ENCODE peak calls at places on chromosomes 7 and 10, in five cellular contexts. W is spleen, Z is heart left ventricle, H is cardiac muscle cell, D is gastrocnemius medialis. M is an unnamed sample.

GRCh38 chr10:126663880-126664279 is 6.6 kb downstream of the C10orf90 start:
- DNase-seq in Z (peak), D (no peak), W (no peak), H (no peak), M (no peak)

GRCh38 chr7:47345754-47346377 is 236.0 kb downstream of the TNS3 start:
- DNase-seq in D (no peak), W (peak), Z (no peak), H (no peak), M (peak)

GRCh38 chr7:11272352-11272751 is 298.7 kb downstream of the PHF14 start:
- DNase-seq in D (no peak), H (no peak), W (no peak), Z (no peak), M (no peak)

GRCh38 chr10:52213511-52213831 is 100.6 kb upstream of the DKK1 start:
- DNase-seq in Z (no peak), W (no peak), D (peak), H (peak), M (no peak)

GRCh38 chr10:21194510-21194993 is 297.4 kb upstream of the NEBL start:
- DNase-seq in Z (peak), W (no peak), D (no peak), H (no peak), M (no peak)

GRCh38 chr7:89182116-89182515 is 386.6 kb upstream of the TEX47 start:
- DNase-seq in Z (no peak), W (no peak), H (no peak), D (no peak), M (no peak)

GRCh38 chr7:140904081-140904480 is 20.6 kb downstream of the BRAF start:
- DNase-seq in W (no peak), H (no peak), Z (no peak), D (no peak), M (no peak)

GRCh38 chr10:116868722-116869121 is 19.4 kb downstream of the ENO4 start:
- DNase-seq in D (no peak), W (no peak), H (no peak), Z (no peak), M (no peak)

GRCh38 chr7:143303733-143304132 is 12.2 kb upstream of the CLCN1 start:
- DNase-seq in W (no peak), H (no peak), D (no peak), Z (no peak), M (no peak)

GRCh38 chr10:4073912-4074311 is 288.9 kb upstream of the KLF6 start:
- DNase-seq in W (no peak), H (no peak), D (no peak), Z (peak), M (no peak)

GRCh38 chr7:1475991-1476390 is 16.7 kb upstream of the MICALL2 start:
- DNase-seq in Z (no peak), W (no peak), D (no peak), H (no peak), M (no peak)

GRCh38 chr10:60967854-60968484 is 24.0 kb upstream of the RHOBTB1 start:
- DNase-seq in Z (no peak), W (no peak), D (no peak), H (no peak), M (no peak)

GRCh38 chr10:42650374-42650773 is 12.0 kb upstream of the ZNF33B start:
- DNase-seq in Z (no peak), H (no peak), W (no peak), D (no peak), M (no peak)

GRCh38 chr10:92068900-92069299 is 145.3 kb downstream of the BTAF1 start:
- DNase-seq in H (no peak), D (no peak), W (no peak), Z (no peak), M (no peak)

GRCh38 chr7:43431020-43431595 is 151.8 kb upstream of the STK17A start:
- DNase-seq in W (no peak), Z (no peak), H (peak), D (no peak), M (no peak)

GRCh38 chr7:22672892-22673637 is 53.9 kb upstream of the IL6 start:
- DNase-seq in Z (no peak), H (no peak), W (no peak), D (no peak), M (no peak)

GRCh38 chr10:89391882-89392756 is at the start of gene IFIT1:
- DNase-seq in D (peak), Z (peak), H (peak), W (no peak), M (no peak)

GRCh38 chr7:151459726-151460473 is 20.0 kb upstream of the CRYGN start:
- DNase-seq in H (peak), D (peak), W (no peak), Z (peak), M (no peak)

GRCh38 chr7:90613088-90613498 is 17.0 kb downstream of the CDK14 start:
- DNase-seq in Z (no peak), W (no peak), D (no peak), H (no peak), M (no peak)

GRCh38 chr10:22849077-22849810 is 78.6 kb upstream of the ARMC3 start:
- DNase-seq in H (no peak), Z (peak), D (peak), W (peak), M (no peak)

GRCh38 chr10:100746413-100746931 is 1.1 kb downstream of the PAX2 start:
- DNase-seq in D (no peak), Z (no peak), H (no peak), W (no peak), M (no peak)

GRCh38 chr7:23655433-23655832 is 24.6 kb upstream of the FAM221A start:
- DNase-seq in W (no peak), D (no peak), Z (no peak), H (no peak), M (no peak)

GRCh38 chr10:51048792-51049191 is 25.5 kb upstream of the PRKG1 start:
- DNase-seq in D (no peak), Z (no peak), W (no peak), H (no peak), M (no peak)

GRCh38 chr7:2860627-2861133 is 16.6 kb upstream of the GNA12 start:
- DNase-seq in W (no peak), D (peak), H (no peak), Z (no peak), M (no peak)

GRCh38 chr7:157411580-157411979 is 74.8 kb downstream of the DNAJB6 start:
- DNase-seq in H (no peak), Z (peak), D (no peak), W (peak), M (peak)

GRCh38 chr10:124165311-124165710 is 71.9 kb upstream of the CHST15 start:
- DNase-seq in W (no peak), D (no peak), Z (no peak), H (no peak), M (no peak)

GRCh38 chr10:6659451-6659850 is 79.4 kb upstream of the PRKCQ start:
- DNase-seq in H (no peak), D (no peak), Z (no peak), W (no peak), M (no peak)

GRCh38 chr10:22669163-22669711 is 45.1 kb downstream of the PIP4K2A start:
- DNase-seq in D (no peak), H (no peak), W (no peak), Z (no peak), M (no peak)

GRCh38 chr7:55055479-55055878 is 36.7 kb downstream of the EGFR start:
- DNase-seq in D (no peak), H (no peak), W (no peak), Z (no peak), M (no peak)

GRCh38 chr10:63940277-63940972 is 419.2 kb downstream of the REEP3 start:
- DNase-seq in W (no peak), Z (no peak), H (no peak), D (no peak), M (no peak)

GRCh38 chr10:63929826-63930467 is 408.7 kb downstream of the REEP3 start:
- DNase-seq in W (no peak), D (no peak), H (no peak), Z (no peak), M (no peak)

GRCh38 chr10:63930584-63930983 is 409.4 kb downstream of the REEP3 start:
- DNase-seq in H (no peak), W (no peak), D (no peak), Z (no peak), M (no peak)

DNA sequence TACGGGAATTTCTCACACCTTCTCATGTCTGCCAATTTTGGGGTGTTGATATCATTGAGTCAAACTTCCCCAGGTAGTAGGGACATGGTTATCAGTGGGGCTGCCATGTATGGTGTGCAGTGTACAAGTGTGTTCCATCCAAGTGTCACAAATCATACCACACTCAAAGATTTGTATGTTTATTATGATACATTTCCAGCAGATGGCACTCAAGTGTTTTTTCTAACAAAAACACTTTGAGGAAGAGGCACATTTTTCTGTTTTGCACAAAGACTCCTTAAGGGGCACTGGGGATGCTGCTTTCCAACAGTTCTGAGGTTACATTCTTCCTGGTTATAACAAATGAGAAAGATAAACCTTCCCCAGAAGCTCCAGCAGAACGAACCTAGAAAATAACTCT is 414.5 kb downstream of the REEP3 start:
- DNase-seq in H (no peak), D (no peak), Z (no peak), W (no peak), M (no peak)
- TF ChIP-seq CTCF in H (peak), D (no peak), Z (no peak), W (no peak), M (peak)

DNA sequence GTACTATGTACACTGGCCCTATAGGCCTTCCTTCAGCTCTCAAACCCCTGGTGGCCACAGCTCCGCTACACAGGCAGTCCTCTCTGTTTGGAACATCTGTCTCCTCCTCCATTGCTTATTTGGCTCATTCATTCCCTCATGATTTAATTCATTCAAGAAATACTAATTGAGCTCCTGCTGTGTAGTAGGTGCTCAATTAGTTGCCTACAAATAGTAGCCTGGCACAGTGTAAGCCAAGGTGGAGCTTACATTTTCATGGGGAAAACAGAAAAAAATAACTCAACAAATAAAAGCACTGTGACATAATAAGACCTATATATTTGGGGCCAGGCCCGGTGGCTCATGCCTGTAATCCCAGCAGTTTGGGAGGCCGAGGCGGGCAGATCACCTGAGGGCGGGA is 3.4 kb upstream of the FIS1 start:
- DNase-seq in H (no peak), W (no peak), Z (no peak), D (no peak), M (no peak)
- TF ChIP-seq CTCF in H (no peak), W (no peak), Z (no peak), D (no peak), M (no peak)

GRCh38 chr10:5583525-5584175 is 58.9 kb downstream of the CALML3 start:
- DNase-seq in W (peak), H (peak), D (no peak), Z (peak), M (peak)

GRCh38 chr10:5584895-5585516 is 60.2 kb downstream of the CALML3 start:
- DNase-seq in W (peak), D (no peak), Z (no peak), H (no peak), M (peak)

GRCh38 chr10:5585517-5586222 is 60.9 kb downstream of the CALML3 start:
- DNase-seq in H (peak), Z (no peak), W (peak), D (no peak), M (no peak)

GRCh38 chr10:5581670-5582566 is 57.2 kb downstream of the CALML3 start:
- DNase-seq in H (no peak), D (no peak), W (peak), Z (no peak), M (peak)

GRCh38 chr10:5582736-5583135 is 58.0 kb downstream of the CALML3 start:
- DNase-seq in H (no peak), W (peak), Z (no peak), D (no peak), M (peak)
- TF ChIP-seq CTCF in H (peak), W (no peak), Z (no peak), D (no peak), M (peak)

DNA sequence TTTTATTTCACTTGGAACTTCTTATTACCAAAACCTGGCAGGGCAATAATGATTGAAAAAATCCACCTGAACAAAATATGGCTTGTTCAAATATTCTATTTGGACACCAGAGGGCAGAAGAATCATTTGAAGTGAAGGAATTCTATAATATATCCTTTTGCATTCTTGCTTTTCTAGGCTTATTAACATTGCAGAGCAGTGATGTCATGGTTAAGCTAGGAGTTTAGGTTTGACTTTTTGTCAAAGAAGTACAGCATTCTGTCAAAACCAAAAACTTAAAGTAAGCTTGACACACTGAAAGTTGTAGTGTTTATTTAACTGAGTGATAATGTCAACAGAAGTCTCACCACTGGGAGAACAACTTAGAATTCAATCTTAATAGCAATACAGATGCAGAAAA is 156.0 kb downstream of the SEMA3D start:
- DNase-seq in Z (no peak), W (no peak), D (no peak), H (peak), M (no peak)
- TF ChIP-seq CTCF in Z (peak), W (peak), D (no peak), H (peak), M (peak)

DNA sequence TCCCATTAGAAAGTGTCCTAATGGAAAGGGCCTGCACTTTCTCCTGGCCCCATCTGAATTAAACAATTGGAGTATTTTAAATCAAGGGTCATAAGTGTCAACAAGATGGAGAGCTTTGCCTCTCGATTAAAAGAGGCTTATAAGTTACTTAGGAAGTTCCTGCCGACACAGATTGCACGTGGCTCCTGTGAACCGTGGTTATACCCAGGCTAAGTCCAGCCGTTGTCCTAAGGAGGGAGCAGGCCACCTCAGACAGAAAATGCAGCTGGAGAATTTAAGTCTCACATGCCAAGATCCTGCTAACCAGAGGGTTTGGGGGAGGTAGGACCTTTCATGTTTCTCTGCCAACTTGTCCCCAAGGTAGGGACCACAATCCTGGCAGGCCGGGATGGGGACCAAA is 626.5 kb upstream of the GALNT17 start:
- DNase-seq in Z (no peak), W (no peak), D (no peak), H (no peak), M (no peak)
- TF ChIP-seq CTCF in Z (no peak), W (no peak), D (no peak), H (no peak), M (no peak)

GRCh38 chr10:96512524-96512991 is 1.2 kb downstream of the TLL2 start:
- DNase-seq in D (no peak), W (no peak), H (peak), Z (peak), M (no peak)

GRCh38 chr10:96509017-96509641 is 4.6 kb downstream of the TLL2 start:
- DNase-seq in W (no peak), D (no peak), H (no peak), Z (no peak), M (no peak)

GRCh38 chr10:96513686-96514551 is at the start of gene TLL2:
- DNase-seq in H (peak), W (peak), Z (peak), D (peak), M (no peak)

GRCh38 chr10:96512997-96513685 is 585 bp downstream of the TLL2 start:
- DNase-seq in Z (peak), H (peak), D (no peak), W (no peak), M (no peak)

DNA sequence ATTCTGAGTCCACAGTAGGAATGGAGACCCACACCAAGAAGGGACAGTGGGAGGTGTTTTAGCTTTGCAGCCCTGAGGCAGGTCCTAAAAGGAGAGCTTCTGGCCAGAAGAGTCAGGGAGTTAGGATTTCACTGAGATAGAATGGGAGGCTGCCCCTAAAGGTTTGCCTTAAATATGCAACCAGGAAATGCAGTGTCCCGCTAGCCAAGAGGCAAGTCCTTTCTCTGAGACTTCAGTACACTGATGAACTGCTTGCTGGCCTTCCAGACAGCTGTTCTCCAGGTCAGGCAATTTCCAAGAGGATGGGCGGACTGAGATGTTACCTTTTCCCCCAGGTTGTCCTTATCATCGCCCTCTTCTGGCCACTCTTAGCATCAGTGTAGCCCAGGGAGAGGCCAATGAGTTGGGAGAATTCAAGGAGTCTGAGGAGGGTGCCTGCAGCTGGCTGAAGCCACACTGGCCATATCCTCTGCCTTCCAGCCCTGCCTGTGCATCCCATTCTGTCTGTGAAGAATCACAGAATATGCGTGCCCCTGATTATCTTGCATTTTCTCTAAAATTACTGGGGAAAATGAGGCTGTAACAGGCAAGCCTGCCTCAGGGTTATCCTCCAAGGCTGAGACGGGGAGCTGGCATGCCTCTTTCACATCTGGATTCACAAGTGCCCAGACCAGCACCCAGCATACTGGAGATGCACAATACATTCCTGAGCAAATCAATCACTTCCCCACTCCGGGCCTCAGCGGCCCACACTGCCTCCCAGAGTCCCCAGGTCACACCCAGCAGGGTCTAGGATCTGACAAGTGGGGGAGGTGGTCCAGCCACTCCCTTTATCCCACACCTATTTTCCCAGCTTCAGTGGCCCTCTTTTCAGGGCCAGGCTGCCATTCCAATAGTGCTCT is 2.4 kb downstream of the TLL2 start:
- DNase-seq in H (peak), D (no peak), Z (no peak), W (no peak), M (no peak)
- TF ChIP-seq CTCF in H (peak), D (no peak), Z (peak), W (peak), M (peak)